ENCODE peak calls at places on chromosome 9, in four cellular contexts. W is sigmoid colon, A is SK-N-SH, T is spleen. Q is an unnamed sample.

GRCh38 chr9:131270171-131271015 is 5.9 kb downstream of the FAM78A start:
- DNase-seq in W (peak), A (no peak), T (peak), Q (peak)

GRCh38 chr9:130466537-130467217 is 21.9 kb downstream of the ASS1 start:
- DNase-seq in W (no peak), A (no peak), T (no peak), Q (no peak)

GRCh38 chr9:25742241-25742640 is 64.0 kb upstream of the TUSC1 start:
- DNase-seq in W (no peak), A (no peak), T (no peak), Q (no peak)

GRCh38 chr9:88951143-88951542 is 40.1 kb upstream of the S1PR3 start:
- DNase-seq in W (no peak), A (no peak), T (no peak), Q (no peak)

GRCh38 chr9:73219985-73220626 is 68.4 kb downstream of the ANXA1 start:
- DNase-seq in W (no peak), A (no peak), T (no peak), Q (no peak)

GRCh38 chr9:121743441-121744001 is 92.1 kb downstream of the DAB2IP start:
- DNase-seq in W (peak), A (peak), T (peak), Q (peak)

GRCh38 chr9:21551401-21551800 is 69.3 kb upstream of the IFNE start:
- DNase-seq in W (no peak), A (no peak), T (no peak), Q (no peak)

GRCh38 chr9:116661037-116661954 is 25.8 kb upstream of the TRIM32 start:
- DNase-seq in W (no peak), A (peak), T (no peak), Q (peak)

GRCh38 chr9:6565312-6565711 is 80.2 kb downstream of the GLDC start:
- DNase-seq in W (no peak), A (no peak), T (no peak), Q (no peak)

GRCh38 chr9:116550728-116551436 is 136.2 kb upstream of the TRIM32 start:
- DNase-seq in W (no peak), A (no peak), T (no peak), Q (no peak)

GRCh38 chr9:91740713-91741112 is 209.3 kb downstream of the ROR2 start:
- DNase-seq in W (peak), A (no peak), T (peak), Q (no peak)

GRCh38 chr9:108675708-108676107 is 180.1 kb downstream of the ACTL7B start:
- DNase-seq in W (no peak), A (no peak), T (no peak), Q (no peak)

GRCh38 chr9:93343663-93344062 is 107.8 kb upstream of the FAM120A start:
- DNase-seq in W (no peak), A (no peak), T (no peak), Q (no peak)

GRCh38 chr9:14316574-14317304 is 2.8 kb upstream of the NFIB start:
- DNase-seq in W (no peak), A (no peak), T (no peak), Q (no peak)

GRCh38 chr9:137070201-137070905 is at the start of gene SAPCD2:
- DNase-seq in W (peak), A (peak), T (peak), Q (peak)

GRCh38 chr9:107674937-107675277 is 185.3 kb upstream of the KLF4 start:
- DNase-seq in W (peak), A (no peak), T (no peak), Q (no peak)

GRCh38 chr9:128690684-128691034 is 1.6 kb downstream of the SET start:
- DNase-seq in W (no peak), A (no peak), T (no peak), Q (no peak)

GRCh38 chr9:128688501-128689292 is at the start of gene SET:
- DNase-seq in W (peak), A (peak), T (peak), Q (peak)

GRCh38 chr9:128687453-128687852 is 1.6 kb upstream of the SET start:
- DNase-seq in W (no peak), A (no peak), T (peak), Q (no peak)

GRCh38 chr9:128689293-128689770 is 310 bp downstream of the SET start:
- DNase-seq in W (peak), A (peak), T (no peak), Q (peak)

DNA sequence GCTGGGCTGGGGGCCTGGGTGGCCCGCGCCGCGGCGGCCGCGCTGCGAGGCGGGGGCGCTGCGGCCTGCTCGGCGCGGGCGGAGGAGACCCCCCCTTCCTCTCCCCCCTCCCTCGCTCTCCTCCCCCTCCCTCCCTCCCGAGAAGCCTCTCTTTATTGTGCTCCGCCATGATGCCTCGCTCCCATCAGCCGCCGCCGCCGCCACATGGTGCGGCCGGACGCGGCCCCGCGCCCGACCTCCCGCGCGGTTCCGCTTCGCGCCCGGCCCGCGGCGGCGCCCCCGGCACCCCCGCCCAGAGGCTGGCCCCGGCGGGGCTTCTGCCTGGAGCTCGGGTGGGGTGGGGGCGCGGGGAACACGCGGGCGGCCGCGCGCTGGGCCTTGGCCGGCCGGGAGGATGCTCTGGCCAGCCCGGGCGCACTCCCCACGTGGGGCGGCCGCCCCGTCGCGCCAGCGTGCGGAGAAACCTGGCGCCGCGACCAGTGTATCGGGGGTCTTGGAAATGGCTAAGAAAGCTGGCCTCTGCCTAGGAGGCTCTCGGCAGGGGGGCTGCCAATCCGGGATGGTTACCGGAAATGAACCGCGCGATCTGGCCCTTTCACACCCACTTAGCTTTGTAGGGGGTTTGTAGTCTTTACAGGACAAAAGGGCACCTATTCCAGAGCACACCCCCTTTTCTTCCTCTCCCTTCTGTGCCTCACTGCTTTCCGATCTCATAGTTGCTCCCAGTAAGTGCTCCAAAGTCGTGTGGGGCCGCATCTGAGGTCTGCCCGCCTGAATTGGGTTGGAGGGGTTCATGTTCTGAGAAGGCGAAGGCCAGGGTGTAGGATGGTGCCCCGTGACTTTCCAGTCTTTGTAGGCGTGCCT is 1.0 kb downstream of the SET start:
- DNase-seq in W (peak), A (peak), T (peak), Q (peak)
- TF ChIP-seq POLR2AphosphoS5 in W (no peak), A (no peak), T (peak), Q (no peak)

GRCh38 chr9:98099898-98100297 is 19.1 kb downstream of the TRIM14 start:
- DNase-seq in W (no peak), A (no peak), T (no peak), Q (no peak)

GRCh38 chr9:98101868-98102273 is 17.2 kb downstream of the TRIM14 start:
- DNase-seq in W (no peak), A (no peak), T (peak), Q (peak)

GRCh38 chr9:98101416-98101815 is 17.6 kb downstream of the TRIM14 start:
- DNase-seq in W (no peak), A (no peak), T (no peak), Q (no peak)

GRCh38 chr9:98097836-98098235 is 21.2 kb downstream of the TRIM14 start:
- DNase-seq in W (no peak), A (no peak), T (no peak), Q (no peak)

GRCh38 chr9:98099346-98099745 is 19.7 kb downstream of the TRIM14 start:
- DNase-seq in W (no peak), A (no peak), T (no peak), Q (no peak)
- H3K4me3 ChIP-seq in W (no peak), A (no peak), T (no peak), Q (no peak)

DNA sequence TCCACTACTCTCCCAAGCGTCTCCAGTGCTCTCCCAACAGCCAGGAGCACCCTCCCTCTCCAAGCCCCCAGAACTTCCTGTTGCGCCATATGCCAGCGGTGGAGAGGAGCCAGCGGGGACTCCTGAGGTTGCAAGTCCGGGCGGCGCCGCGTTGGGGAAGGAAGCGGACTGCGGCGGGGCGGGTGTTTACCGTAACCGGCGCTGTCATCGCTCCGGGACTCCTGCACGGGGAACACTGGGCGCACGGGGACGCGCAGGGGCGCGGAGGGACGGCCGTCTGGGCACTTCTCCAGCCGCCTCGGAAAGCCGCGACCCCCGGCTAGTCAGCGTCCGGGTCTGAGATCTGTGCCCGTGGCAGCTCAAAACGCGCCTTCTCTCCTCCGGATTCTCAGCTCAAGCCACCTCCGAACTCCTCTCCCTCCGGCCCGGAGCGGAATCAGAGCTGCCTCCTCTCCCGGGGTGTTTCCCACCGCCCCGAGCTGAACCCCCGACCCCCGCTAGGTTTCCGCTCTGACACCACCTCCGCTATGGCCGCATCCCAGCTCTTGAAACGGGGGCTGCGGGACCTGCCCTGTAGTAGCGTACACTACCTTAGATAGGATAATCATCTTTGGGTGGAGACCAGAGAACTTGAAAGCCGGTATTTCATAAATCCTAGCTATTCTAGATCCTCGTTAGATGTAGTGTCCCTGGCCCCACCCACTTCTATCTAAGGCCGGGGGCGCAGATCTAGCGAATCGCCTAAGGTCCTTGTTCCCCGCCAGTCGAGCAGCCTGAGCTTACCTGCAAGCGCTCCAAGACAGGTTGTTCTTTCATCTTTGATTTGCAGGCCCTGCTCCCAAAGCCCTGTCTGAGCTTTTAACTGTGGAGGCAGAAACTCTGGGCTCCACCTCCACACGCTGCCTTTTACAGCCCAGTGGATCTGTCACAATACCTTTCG is at the start of gene TRPM6:
- DNase-seq in W (peak), A (peak), T (peak), Q (peak)
- TF ChIP-seq POLR2AphosphoS5 in W (peak), A (no peak), T (peak), Q (peak)

DNA sequence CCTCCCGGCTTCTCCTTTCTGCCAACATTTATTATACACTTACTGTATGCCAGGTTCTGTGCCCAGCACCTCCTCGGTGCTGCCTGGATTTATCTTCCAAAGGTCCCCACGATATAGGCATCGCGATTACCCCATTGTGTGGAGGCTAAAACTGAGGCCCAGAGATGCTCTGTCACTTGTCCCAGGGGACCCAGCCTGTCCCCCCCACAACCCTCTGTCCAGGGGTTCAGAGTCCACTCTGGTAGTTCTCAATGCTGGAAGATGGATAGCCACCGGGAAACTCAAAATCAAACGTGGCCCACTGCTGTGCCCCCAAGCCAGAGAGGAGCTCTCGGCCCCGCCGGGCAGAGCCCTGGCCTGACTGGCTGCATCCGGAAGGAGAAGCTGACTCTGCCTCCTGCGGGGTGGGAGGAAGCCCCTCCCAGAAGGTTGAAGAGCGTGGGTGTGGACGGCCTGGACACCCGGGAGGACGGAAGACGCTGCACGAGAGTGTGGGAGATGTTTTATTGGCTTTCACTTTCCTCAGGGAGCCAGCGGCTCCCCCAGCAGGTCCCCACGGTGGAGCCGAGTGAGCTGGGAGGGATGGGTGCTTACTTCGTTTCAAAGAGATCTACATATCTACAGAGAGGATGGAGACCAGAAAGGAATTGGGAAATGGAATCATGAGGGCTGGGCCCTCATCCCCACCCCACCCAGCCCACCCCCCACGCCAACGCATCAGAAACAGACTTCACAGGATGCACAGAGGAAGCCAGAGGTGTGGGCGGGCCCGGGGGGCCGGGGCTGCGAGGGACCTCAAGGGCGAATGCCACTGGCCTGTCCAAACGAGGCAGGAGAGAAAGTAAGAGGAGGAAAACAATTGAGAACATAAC is 32.4 kb downstream of the FAM163B start:
- DNase-seq in W (no peak), A (no peak), T (no peak), Q (no peak)
- H3K4me3 ChIP-seq in W (peak), A (no peak), T (no peak), Q (no peak)

GRCh38 chr9:76607730-76608475 is 148.9 kb downstream of the GCNT1 start:
- DNase-seq in W (no peak), A (no peak), T (no peak), Q (no peak)

GRCh38 chr9:76608562-76609254 is 149.7 kb downstream of the GCNT1 start:
- DNase-seq in W (no peak), A (no peak), T (no peak), Q (no peak)

GRCh38 chr9:76609285-76610008 is 150.5 kb downstream of the GCNT1 start:
- DNase-seq in W (no peak), A (no peak), T (no peak), Q (no peak)

GRCh38 chr9:76613150-76613781 is 151.0 kb upstream of the PCA3 start:
- DNase-seq in W (no peak), A (no peak), T (no peak), Q (no peak)

DNA sequence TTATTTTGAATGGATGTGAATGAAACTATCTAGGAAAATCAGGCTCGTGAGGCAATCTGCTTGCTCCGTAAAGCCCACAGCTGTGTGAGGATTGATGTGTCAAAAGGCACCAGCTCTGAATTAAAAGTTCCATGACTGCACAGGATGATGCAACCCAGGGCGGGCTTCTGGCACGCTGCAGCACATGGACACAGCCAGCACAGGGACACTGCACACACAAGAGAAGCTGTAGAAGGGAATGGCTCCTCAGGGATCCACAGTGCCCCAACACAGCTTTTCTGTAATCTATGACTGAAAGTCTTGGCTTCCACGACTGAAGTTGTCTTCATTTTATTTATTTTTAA is 151.0 kb downstream of the GCNT1 start:
- DNase-seq in W (peak), A (no peak), T (no peak), Q (peak)
- TF ChIP-seq POLR2AphosphoS5 in W (peak), A (no peak), T (peak), Q (peak)